ENCODE peak calls at places on chromosomes 13 and 19, in four cellular contexts. P, U, Y and A are unnamed samples.
A peak's percentile ranks its signal among the peaks of the same experiment; 100 is the strongest.

GRCh38 chr19:35911173-35911572 is 3.1 kb upstream of the TYROBP start:
- DNase-seq in P (no peak), U (no peak), Y (no peak), A (no peak)

GRCh38 chr19:10084803-10085202 is 1.3 kb upstream of the SHFL start:
- DNase-seq in P (no peak), U (no peak), Y (no peak), A (no peak)

GRCh38 chr13:112346173-112346898 is 29.8 kb upstream of the SPACA7 start:
- DNase-seq in P (no peak), U (no peak), Y (no peak), A (peak; percentile 16)

GRCh38 chr19:34578173-34578572 is 96.6 kb downstream of the WTIP start:
- DNase-seq in P (no peak), U (no peak), Y (no peak), A (no peak)

GRCh38 chr13:111049791-111050538 is 65.1 kb upstream of the ARHGEF7 start:
- DNase-seq in P (no peak), U (peak; percentile 35), Y (peak; percentile 44), A (peak; percentile 16)

GRCh38 chr19:45177817-45178261 is at the start of gene TRAPPC6A:
- DNase-seq in P (no peak), U (no peak), Y (no peak), A (no peak)

GRCh38 chr19:46634045-46634655 is 1.9 kb downstream of the GNG8 start:
- DNase-seq in P (peak; percentile 92), U (peak; percentile 96), Y (peak; percentile 85), A (peak; percentile 98)

GRCh38 chr19:10911579-10912363 is 16.7 kb downstream of the YIPF2 start:
- DNase-seq in P (no peak), U (no peak), Y (no peak), A (no peak)

GRCh38 chr13:23558675-23559536 is 11.3 kb upstream of the TNFRSF19 start:
- DNase-seq in P (peak; percentile 74), U (peak; percentile 61), Y (peak; percentile 98), A (peak; percentile 40)

GRCh38 chr19:47135156-47135555 is 4.5 kb downstream of the SAE1 start:
- DNase-seq in P (no peak), U (no peak), Y (no peak), A (no peak)

DNA sequence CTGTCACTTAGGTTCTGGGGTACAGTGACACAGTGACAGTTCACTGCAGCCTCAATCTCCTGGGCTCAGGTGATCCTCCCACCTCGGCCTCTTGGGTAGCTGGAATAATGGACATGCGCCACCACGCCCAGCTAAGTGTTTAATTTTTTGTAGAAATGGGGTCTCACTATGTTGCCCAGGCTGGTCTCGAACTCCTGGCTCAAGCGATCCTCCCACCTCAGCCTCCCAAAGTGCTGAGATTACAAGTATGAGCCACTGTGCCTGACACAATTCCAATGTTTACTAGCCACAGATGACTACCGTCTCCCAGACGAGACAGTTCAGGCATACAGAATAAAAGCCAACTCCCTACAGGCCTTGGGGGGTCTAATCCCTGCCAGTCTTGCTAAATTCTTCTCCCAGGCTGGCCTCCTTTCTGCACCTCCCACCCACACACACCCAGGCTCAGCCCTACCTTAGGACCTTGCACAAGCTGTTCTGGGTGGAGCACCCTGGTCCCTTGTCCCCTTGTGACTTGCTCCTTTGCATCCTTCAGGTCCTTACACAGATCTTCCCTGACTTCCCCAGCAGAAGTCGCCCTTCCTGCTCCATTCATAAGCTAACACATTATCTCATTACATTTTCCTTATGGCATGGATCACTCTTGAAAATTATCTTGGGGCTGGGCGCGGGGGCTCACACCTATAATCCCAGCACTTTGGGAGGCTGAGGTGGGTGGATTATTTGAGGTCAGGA is 106.4 kb downstream of the INSR start:
- DNase-seq in P (no peak), U (no peak), Y (no peak), A (no peak)
- TF ChIP-seq CTCF in P (no peak), U (no peak), Y (no peak), A (no peak)

DNA sequence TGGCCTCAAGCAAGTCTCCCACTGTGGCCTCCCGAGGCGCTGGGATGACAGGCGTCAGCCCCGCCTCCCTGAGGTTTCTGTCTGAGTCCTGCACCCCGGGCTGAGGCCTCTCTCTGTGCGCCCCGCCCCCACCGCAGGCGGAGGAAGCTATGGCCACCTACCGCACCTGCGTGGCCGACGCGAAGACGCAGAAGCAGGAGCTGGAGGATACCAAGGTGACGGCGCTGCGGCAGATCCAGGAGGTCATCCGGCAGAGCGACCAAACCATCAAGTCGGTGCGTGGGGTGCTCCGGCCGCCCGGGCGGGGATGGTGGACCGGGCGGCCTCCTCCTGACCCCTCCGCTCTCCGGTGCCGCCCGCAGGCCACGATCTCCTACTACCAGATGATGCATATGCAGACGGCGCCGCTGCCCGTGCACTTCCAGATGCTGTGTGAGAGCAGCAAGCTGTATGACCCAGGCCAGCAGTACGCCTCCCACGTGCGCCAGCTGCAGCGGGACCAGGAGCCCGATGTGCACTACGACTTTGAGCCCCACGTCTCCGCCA is 12.7 kb downstream of the ARHGAP45 start:
- DNase-seq in P (peak; percentile 72), U (no peak), Y (no peak), A (peak; percentile 92)
- TF ChIP-seq CTCF in P (no peak), U (no peak), Y (no peak), A (no peak)

DNA sequence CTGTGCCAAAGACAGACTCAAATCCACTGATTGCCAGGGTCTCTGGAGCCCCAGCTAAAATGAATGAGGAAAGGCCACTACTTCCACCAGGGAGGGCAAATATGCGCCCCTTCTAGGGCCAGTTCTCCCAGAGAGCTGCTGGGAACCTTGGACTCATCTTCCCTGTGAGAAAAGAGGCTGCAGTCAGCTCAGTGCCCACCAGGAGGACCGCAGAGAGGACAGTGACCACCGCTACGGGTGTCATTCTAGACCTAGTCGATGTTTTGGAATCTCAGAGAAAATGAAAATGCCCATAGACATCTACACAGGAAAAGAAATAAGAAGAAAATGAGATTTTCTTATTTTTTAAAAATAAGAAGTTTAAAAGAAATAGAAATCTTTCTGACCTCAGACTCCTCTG is 235.1 kb downstream of the UQCRFS1 start:
- DNase-seq in P (no peak), U (no peak), Y (no peak), A (no peak)
- TF ChIP-seq CTCF in P (no peak), U (no peak), Y (peak; percentile 11), A (no peak)

GRCh38 chr19:57888107-57888493 is 737 bp downstream of the ZNF814 start:
- DNase-seq in P (no peak), U (no peak), Y (no peak), A (no peak)

GRCh38 chr19:57887195-57887941 is 1.5 kb downstream of the ZNF814 start:
- DNase-seq in P (no peak), U (no peak), Y (peak; percentile 53), A (no peak)

GRCh38 chr19:57886046-57886445 is 2.8 kb downstream of the ZNF814 start:
- DNase-seq in P (no peak), U (no peak), Y (no peak), A (no peak)

DNA sequence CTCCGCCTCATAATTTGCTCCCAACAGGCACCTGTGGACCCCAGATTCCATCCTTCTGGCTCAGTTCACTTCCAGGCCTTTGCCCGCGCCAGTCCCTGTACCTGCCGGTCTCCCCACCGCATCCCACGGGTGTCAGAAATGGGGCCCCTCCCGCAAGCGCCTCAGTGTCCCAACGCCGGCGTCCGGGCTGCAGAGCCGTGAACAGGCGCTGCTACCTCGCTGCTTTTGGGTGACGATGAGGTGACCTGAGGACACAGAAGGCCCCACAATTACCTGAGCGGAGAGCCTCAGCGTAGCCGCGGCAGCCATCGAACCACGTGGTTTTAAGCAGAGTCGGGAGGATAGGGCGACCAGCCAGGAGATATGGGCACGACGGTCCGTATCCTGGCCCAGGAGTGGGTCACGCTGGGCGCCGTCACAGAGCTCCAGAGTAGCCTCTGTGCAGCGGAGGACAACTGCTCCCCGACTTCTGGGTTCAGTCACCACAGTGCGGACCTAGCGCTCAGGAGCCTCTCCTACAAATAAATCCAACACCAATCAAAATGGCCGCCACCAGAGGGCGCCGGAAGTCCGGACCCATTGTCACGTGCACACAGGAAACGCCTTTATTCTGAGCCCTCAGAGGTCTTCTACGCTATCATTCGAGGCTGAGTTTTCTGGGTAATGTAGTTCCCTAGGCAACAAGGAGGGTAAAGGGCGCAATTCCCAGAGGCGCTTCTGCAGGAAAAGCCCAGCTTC is at the start of gene ZNF814:
- DNase-seq in P (peak; percentile 81), U (peak; percentile 89), Y (peak; percentile 91), A (peak; percentile 96)
- TF ChIP-seq CTCF in P (peak; percentile 40), U (no peak), Y (peak; percentile 38), A (peak; percentile 42)

GRCh38 chr13:73902296-73902695 is 231.9 kb downstream of the KLF12 start:
- DNase-seq in P (no peak), U (no peak), Y (no peak), A (no peak)

GRCh38 chr13:73901324-73902068 is 232.7 kb downstream of the KLF12 start:
- DNase-seq in P (no peak), U (no peak), Y (no peak), A (no peak)

GRCh38 chr13:73902847-73903246 is 231.4 kb downstream of the KLF12 start:
- DNase-seq in P (no peak), U (no peak), Y (no peak), A (no peak)

GRCh38 chr13:73898899-73899298 is 235.3 kb downstream of the KLF12 start:
- DNase-seq in P (no peak), U (no peak), Y (no peak), A (no peak)

DNA sequence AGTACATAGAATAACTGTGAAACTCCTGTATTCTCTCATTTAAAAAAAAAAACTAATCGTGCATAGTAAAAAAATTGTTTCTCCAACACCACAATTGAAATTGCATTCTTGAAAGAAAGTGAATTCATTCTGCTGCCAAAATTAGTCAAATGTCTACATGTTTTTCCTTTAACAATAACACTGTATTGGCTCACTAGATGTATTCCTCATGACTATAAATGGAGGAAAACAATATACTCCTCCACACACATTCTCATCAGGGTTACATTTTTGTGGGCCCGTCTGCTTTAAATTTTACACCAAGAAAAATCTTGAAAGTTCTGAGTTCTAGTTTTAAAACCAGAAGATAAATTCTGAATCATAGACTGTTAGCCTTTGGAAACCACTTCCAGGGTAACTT is 233.6 kb downstream of the KLF12 start:
- DNase-seq in P (no peak), U (no peak), Y (peak; percentile 18), A (no peak)
- TF ChIP-seq CTCF in P (no peak), U (no peak), Y (no peak), A (no peak)

GRCh38 chr19:56811480-56811879 is 29.0 kb downstream of the PEG3 start:
- DNase-seq in P (no peak), U (no peak), Y (no peak), A (no peak)
- TF ChIP-seq CTCF in P (no peak), U (no peak), Y (no peak), A (no peak)

GRCh38 chr19:1457031-1457739 is 7.3 kb downstream of the APC2 start:
- DNase-seq in P (no peak), U (no peak), Y (no peak), A (no peak)
- TF ChIP-seq CTCF in P (no peak), U (no peak), Y (no peak), A (no peak)

GRCh38 chr19:18817574-18817973 is 14.2 kb upstream of the UPF1 start:
- DNase-seq in P (no peak), U (no peak), Y (no peak), A (no peak)

GRCh38 chr19:18815673-18816072 is 16.1 kb upstream of the UPF1 start:
- DNase-seq in P (no peak), U (no peak), Y (no peak), A (no peak)

GRCh38 chr19:18809149-18809978 is 18.3 kb upstream of the COMP start:
- DNase-seq in P (no peak), U (no peak), Y (peak; percentile 94), A (no peak)

DNA sequence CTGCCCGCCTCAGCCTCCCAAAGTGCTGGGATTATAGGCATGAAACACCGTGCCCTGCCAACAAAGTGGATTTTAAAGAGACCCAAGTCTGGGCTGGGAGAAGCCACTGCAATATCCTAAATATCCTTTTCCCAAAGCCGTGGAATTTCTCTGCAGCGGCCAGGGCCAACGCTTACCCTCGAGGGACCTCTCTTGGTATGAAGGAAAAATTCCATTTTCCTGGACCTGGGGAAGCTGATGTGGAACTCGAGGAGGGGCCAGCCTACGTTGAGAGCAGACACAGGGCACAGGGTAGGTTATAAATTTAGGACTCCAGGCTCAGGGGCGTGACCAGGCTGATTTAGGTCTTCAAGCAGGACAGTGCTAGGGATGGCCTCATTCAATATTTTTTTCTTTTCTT is 17.7 kb upstream of the UPF1 start:
- DNase-seq in P (no peak), U (no peak), Y (peak; percentile 69), A (no peak)
- TF ChIP-seq CTCF in P (no peak), U (no peak), Y (peak; percentile 19), A (no peak)